ENCODE peak calls at places on chromosomes 7 and 10, in five cellular contexts. One of them, this sample, is unnamed.
A peak's percentile ranks its signal among the peaks of the same experiment; 100 is the strongest.

GRCh38 chr7:151409555-151410404 is at the start of gene WDR86:
- DNase-seq in heart right ventricle: no peak
- DNase-seq in CD8-positive, alpha-beta memory T cell: peak; percentile 60
- DNase-seq in HS-27A: no peak
- DNase-seq in NCI-H774: no peak
- DNase-seq in this sample: no peak

GRCh38 chr10:116689096-116689495 is 53.3 kb downstream of the HSPA12A start:
- DNase-seq in heart right ventricle: no peak
- DNase-seq in CD8-positive, alpha-beta memory T cell: no peak
- DNase-seq in HS-27A: no peak
- DNase-seq in NCI-H774: no peak
- DNase-seq in this sample: no peak

GRCh38 chr7:74269757-74270277 is 15.6 kb upstream of the RFC2 start:
- DNase-seq in heart right ventricle: peak; percentile 76
- DNase-seq in CD8-positive, alpha-beta memory T cell: peak; percentile 72
- DNase-seq in HS-27A: no peak
- DNase-seq in NCI-H774: peak; percentile 74
- DNase-seq in this sample: peak; percentile 42

GRCh38 chr7:158655931-158656441 is 48.6 kb downstream of the NCAPG2 start:
- DNase-seq in heart right ventricle: no peak
- DNase-seq in CD8-positive, alpha-beta memory T cell: peak; percentile 59
- DNase-seq in HS-27A: no peak
- DNase-seq in NCI-H774: no peak
- DNase-seq in this sample: no peak

GRCh38 chr7:34165927-34166550 is 260.7 kb downstream of the BMPER start:
- DNase-seq in heart right ventricle: no peak
- DNase-seq in CD8-positive, alpha-beta memory T cell: no peak
- DNase-seq in HS-27A: no peak
- DNase-seq in NCI-H774: no peak
- DNase-seq in this sample: no peak

GRCh38 chr10:127945335-127945734 is 38.4 kb downstream of the PTPRE start:
- DNase-seq in heart right ventricle: peak; percentile 61
- DNase-seq in CD8-positive, alpha-beta memory T cell: no peak
- DNase-seq in HS-27A: peak; percentile 29
- DNase-seq in NCI-H774: no peak
- DNase-seq in this sample: peak; percentile 9

GRCh38 chr7:101562531-101563197 is 66.4 kb downstream of the MYL10 start:
- DNase-seq in heart right ventricle: no peak
- DNase-seq in CD8-positive, alpha-beta memory T cell: peak; percentile 42
- DNase-seq in HS-27A: no peak
- DNase-seq in NCI-H774: no peak
- DNase-seq in this sample: no peak

GRCh38 chr10:31923389-31923788 is 5.2 kb downstream of the ARHGAP12 start:
- DNase-seq in heart right ventricle: no peak
- DNase-seq in CD8-positive, alpha-beta memory T cell: no peak
- DNase-seq in HS-27A: no peak
- DNase-seq in NCI-H774: no peak
- DNase-seq in this sample: no peak

GRCh38 chr7:24197852-24198251 is 86.1 kb upstream of the NPY start:
- DNase-seq in heart right ventricle: no peak
- DNase-seq in CD8-positive, alpha-beta memory T cell: no peak
- DNase-seq in HS-27A: peak; percentile 40
- DNase-seq in NCI-H774: no peak
- DNase-seq in this sample: no peak

GRCh38 chr10:68829494-68829893 is 2.2 kb downstream of the STOX1 start:
- DNase-seq in heart right ventricle: no peak
- DNase-seq in CD8-positive, alpha-beta memory T cell: no peak
- DNase-seq in HS-27A: no peak
- DNase-seq in NCI-H774: no peak
- DNase-seq in this sample: no peak

GRCh38 chr7:105791926-105792325 is 84.5 kb downstream of the ATXN7L1 start:
- DNase-seq in heart right ventricle: no peak
- DNase-seq in CD8-positive, alpha-beta memory T cell: no peak
- DNase-seq in HS-27A: no peak
- DNase-seq in NCI-H774: no peak
- DNase-seq in this sample: no peak

GRCh38 chr10:99236627-99237309 is 1.1 kb upstream of the HPSE2 start:
- DNase-seq in heart right ventricle: no peak
- DNase-seq in CD8-positive, alpha-beta memory T cell: no peak
- DNase-seq in HS-27A: no peak
- DNase-seq in NCI-H774: no peak
- DNase-seq in this sample: no peak

GRCh38 chr10:24483701-24484100 is 240.0 kb downstream of the ARHGAP21 start:
- DNase-seq in heart right ventricle: no peak
- DNase-seq in CD8-positive, alpha-beta memory T cell: no peak
- DNase-seq in HS-27A: peak; percentile 38
- DNase-seq in NCI-H774: no peak
- DNase-seq in this sample: no peak

GRCh38 chr10:108597657-108598319 is 1325.5 kb downstream of the XPNPEP1 start:
- DNase-seq in heart right ventricle: no peak
- DNase-seq in CD8-positive, alpha-beta memory T cell: no peak
- DNase-seq in HS-27A: no peak
- DNase-seq in NCI-H774: no peak
- DNase-seq in this sample: no peak

GRCh38 chr7:13800694-13801448 is 188.6 kb downstream of the ETV1 start:
- DNase-seq in heart right ventricle: no peak
- DNase-seq in CD8-positive, alpha-beta memory T cell: peak; percentile 52
- DNase-seq in HS-27A: no peak
- DNase-seq in NCI-H774: peak; percentile 34
- DNase-seq in this sample: no peak

This sample was measured in effector memory CD4-positive, alpha-beta T cell.